ENCODE peak calls at places on chromosomes 11 and 22, in seven cellular contexts. One of them, this sample, is unnamed.

GRCh38 chr22:29315286-29316195 is at the start of gene RASL10A:
- DNase-seq in IMR-90: no peak
- DNase-seq in LNCaP clone FGC: no peak
- DNase-seq in coronary artery: no peak
- DNase-seq in AG09309: no peak
- DNase-seq in GM12865: no peak
- DNase-seq in Caco-2: no peak
- DNase-seq in this sample: no peak

GRCh38 chr11:115931684-115932083 is 427.5 kb upstream of the CADM1 start:
- DNase-seq in IMR-90: no peak
- DNase-seq in LNCaP clone FGC: no peak
- DNase-seq in coronary artery: no peak
- DNase-seq in AG09309: no peak
- DNase-seq in GM12865: no peak
- DNase-seq in Caco-2: no peak
- DNase-seq in this sample: no peak

GRCh38 chr11:11608783-11609232 is 13.0 kb downstream of the GALNT18 start:
- DNase-seq in IMR-90: peak; percentile 71
- DNase-seq in LNCaP clone FGC: no peak
- DNase-seq in coronary artery: no peak
- DNase-seq in AG09309: peak; percentile 66
- DNase-seq in GM12865: no peak
- DNase-seq in Caco-2: no peak
- DNase-seq in this sample: no peak

GRCh38 chr22:46367707-46368191 is 32.2 kb downstream of the TRMU start:
- DNase-seq in IMR-90: peak; percentile 40
- DNase-seq in LNCaP clone FGC: peak; percentile 13
- DNase-seq in coronary artery: no peak
- DNase-seq in AG09309: no peak
- DNase-seq in GM12865: peak; percentile 72
- DNase-seq in Caco-2: no peak
- DNase-seq in this sample: peak; percentile 10

GRCh38 chr11:129625930-129626329 is 189.7 kb upstream of the TMEM45B start:
- DNase-seq in IMR-90: no peak
- DNase-seq in LNCaP clone FGC: no peak
- DNase-seq in coronary artery: no peak
- DNase-seq in AG09309: no peak
- DNase-seq in GM12865: no peak
- DNase-seq in Caco-2: no peak
- DNase-seq in this sample: no peak

GRCh38 chr22:37260939-37261338 is 16.9 kb upstream of the RAC2 start:
- DNase-seq in IMR-90: peak; percentile 51
- DNase-seq in LNCaP clone FGC: no peak
- DNase-seq in coronary artery: no peak
- DNase-seq in AG09309: no peak
- DNase-seq in GM12865: peak; percentile 74
- DNase-seq in Caco-2: peak; percentile 67
- DNase-seq in this sample: no peak

GRCh38 chr22:40499187-40499753 is 128.9 kb downstream of the SGSM3 start:
- DNase-seq in IMR-90: peak; percentile 99
- DNase-seq in LNCaP clone FGC: no peak
- DNase-seq in coronary artery: no peak
- DNase-seq in AG09309: peak; percentile 97
- DNase-seq in GM12865: peak; percentile 72
- DNase-seq in Caco-2: no peak
- DNase-seq in this sample: peak; percentile 90

GRCh38 chr11:111976614-111977140 is 39.5 kb downstream of the DIXDC1 start:
- DNase-seq in IMR-90: no peak
- DNase-seq in LNCaP clone FGC: no peak
- DNase-seq in coronary artery: peak; percentile 86
- DNase-seq in AG09309: no peak
- DNase-seq in GM12865: no peak
- DNase-seq in Caco-2: no peak
- DNase-seq in this sample: no peak

GRCh38 chr11:121838571-121838970 is 277.4 kb downstream of the BLID start:
- DNase-seq in IMR-90: no peak
- DNase-seq in LNCaP clone FGC: no peak
- DNase-seq in coronary artery: no peak
- DNase-seq in AG09309: no peak
- DNase-seq in GM12865: no peak
- DNase-seq in Caco-2: no peak
- DNase-seq in this sample: no peak

GRCh38 chr11:35486934-35487333 is 38.5 kb downstream of the PAMR1 start:
- DNase-seq in IMR-90: no peak
- DNase-seq in LNCaP clone FGC: no peak
- DNase-seq in coronary artery: no peak
- DNase-seq in AG09309: no peak
- DNase-seq in GM12865: no peak
- DNase-seq in Caco-2: no peak
- DNase-seq in this sample: no peak

GRCh38 chr22:49176956-49177355 is 650.7 kb downstream of the BRD1 start:
- DNase-seq in IMR-90: no peak
- DNase-seq in LNCaP clone FGC: no peak
- DNase-seq in coronary artery: no peak
- DNase-seq in AG09309: no peak
- DNase-seq in GM12865: no peak
- DNase-seq in Caco-2: no peak
- DNase-seq in this sample: no peak

GRCh38 chr11:30586251-30587144 is at the start of gene MPPED2:
- DNase-seq in IMR-90: no peak
- DNase-seq in LNCaP clone FGC: no peak
- DNase-seq in coronary artery: peak; percentile 75
- DNase-seq in AG09309: no peak
- DNase-seq in GM12865: peak; percentile 43
- DNase-seq in Caco-2: peak; percentile 40
- DNase-seq in this sample: no peak

DNA sequence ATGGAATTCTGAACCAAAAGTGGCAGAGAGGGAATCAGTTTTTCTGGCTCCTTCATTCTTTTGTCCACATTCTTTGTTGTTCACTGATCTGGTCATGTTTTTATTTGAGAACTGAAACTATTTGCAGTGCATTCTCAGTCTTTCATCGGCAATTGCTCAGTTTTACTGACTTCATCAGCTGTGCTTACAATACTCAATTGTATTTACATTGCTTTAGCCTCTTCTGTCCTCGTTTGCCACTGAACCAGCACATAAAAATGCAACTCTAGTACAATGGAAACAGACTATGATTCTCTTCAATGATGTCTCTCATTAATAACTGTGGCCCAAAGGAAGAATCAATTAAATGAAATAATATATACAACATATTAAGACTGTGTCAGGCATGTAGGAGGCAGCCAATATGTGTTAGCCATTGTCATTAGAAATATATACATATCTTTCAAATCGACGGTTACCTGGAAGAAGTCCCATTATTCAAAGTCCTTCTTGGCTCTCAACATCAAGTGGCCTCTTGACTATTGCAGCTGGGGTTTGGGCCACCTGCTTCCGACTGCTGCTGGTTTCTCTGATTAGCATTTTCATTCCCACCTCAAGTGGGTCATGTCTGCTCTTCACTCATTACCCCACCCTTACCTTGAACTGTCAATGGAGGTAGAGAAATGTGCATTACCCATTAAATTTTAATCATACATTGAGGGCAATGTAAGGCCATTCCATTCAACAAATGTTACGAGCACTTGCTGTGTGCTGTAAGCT is 600.1 kb downstream of the INSC start:
- DNase-seq in IMR-90: peak; percentile 60
- DNase-seq in LNCaP clone FGC: no peak
- DNase-seq in coronary artery: no peak
- DNase-seq in AG09309: no peak
- DNase-seq in GM12865: no peak
- DNase-seq in Caco-2: no peak
- DNase-seq in this sample: no peak
- H3K4me3 ChIP-seq in IMR-90: no peak overlapping the region
- H3K4me3 ChIP-seq in LNCaP clone FGC: no peak overlapping the region
- H3K4me3 ChIP-seq in coronary artery: no peak overlapping the region
- H3K4me3 ChIP-seq in AG09309: no peak overlapping the region
- H3K4me3 ChIP-seq in GM12865: no peak overlapping the region
- H3K4me3 ChIP-seq in Caco-2: no peak overlapping the region
- H3K4me3 ChIP-seq in this sample: no peak overlapping the region

GRCh38 chr11:86116996-86117705 is 48.3 kb upstream of the PICALM start:
- DNase-seq in IMR-90: peak; percentile 65
- DNase-seq in LNCaP clone FGC: no peak
- DNase-seq in coronary artery: no peak
- DNase-seq in AG09309: no peak
- DNase-seq in GM12865: no peak
- DNase-seq in Caco-2: no peak
- DNase-seq in this sample: no peak

GRCh38 chr11:86118201-86118600 is 49.3 kb upstream of the PICALM start:
- DNase-seq in IMR-90: no peak
- DNase-seq in LNCaP clone FGC: no peak
- DNase-seq in coronary artery: no peak
- DNase-seq in AG09309: no peak
- DNase-seq in GM12865: no peak
- DNase-seq in Caco-2: no peak
- DNase-seq in this sample: no peak

GRCh38 chr11:86117706-86118050 is 48.8 kb upstream of the PICALM start:
- DNase-seq in IMR-90: no peak
- DNase-seq in LNCaP clone FGC: no peak
- DNase-seq in coronary artery: no peak
- DNase-seq in AG09309: no peak
- DNase-seq in GM12865: no peak
- DNase-seq in Caco-2: no peak
- DNase-seq in this sample: no peak

GRCh38 chr11:86116386-86116726 is 47.5 kb upstream of the PICALM start:
- DNase-seq in IMR-90: peak; percentile 98
- DNase-seq in LNCaP clone FGC: no peak
- DNase-seq in coronary artery: no peak
- DNase-seq in AG09309: peak; percentile 67
- DNase-seq in GM12865: peak; percentile 82
- DNase-seq in Caco-2: no peak
- DNase-seq in this sample: peak; percentile 81

DNA sequence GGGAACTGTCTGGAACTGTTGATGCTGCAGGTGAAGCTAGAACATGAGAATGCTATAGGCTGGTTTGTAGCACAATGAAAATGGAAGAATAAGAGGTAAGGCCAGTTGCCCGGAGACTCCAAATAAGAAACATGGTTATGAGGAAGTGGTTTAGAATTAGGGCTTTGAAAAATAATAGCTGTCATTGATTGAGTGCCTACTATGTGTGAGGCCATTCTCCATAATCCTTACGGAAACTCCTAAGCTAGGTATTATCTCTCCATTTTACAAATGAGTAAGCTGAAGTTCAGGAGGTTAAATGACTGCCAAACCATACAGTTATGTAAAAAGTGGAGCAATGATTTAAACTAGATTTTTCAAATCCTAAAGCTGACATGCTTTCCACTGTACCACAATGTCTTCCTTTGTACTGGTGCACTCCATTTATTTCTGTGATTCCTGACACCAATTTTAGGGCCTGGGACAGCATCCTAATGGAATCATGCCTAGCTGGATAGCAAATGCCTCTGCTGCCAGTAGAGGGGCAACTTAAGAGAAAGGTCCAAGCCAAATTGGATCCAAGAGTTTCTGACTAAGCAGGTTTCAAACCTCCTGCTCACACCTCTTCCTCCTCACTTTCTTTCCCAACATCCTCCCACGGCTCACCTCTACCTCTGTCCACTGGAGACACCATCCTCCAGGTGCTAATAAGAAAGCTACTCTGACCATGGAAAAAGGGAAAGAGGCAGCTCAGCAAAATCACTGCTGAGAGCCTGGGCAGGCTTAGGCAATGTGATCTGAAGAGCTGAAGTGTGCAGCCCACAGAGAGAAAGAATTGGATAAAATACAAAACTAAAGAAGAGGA is 46.9 kb upstream of the PICALM start:
- DNase-seq in IMR-90: peak; percentile 62
- DNase-seq in LNCaP clone FGC: no peak
- DNase-seq in coronary artery: no peak
- DNase-seq in AG09309: no peak
- DNase-seq in GM12865: peak; percentile 16
- DNase-seq in Caco-2: no peak
- DNase-seq in this sample: no peak
- H3K4me3 ChIP-seq in IMR-90: no peak overlapping the region
- H3K4me3 ChIP-seq in LNCaP clone FGC: no peak overlapping the region
- H3K4me3 ChIP-seq in coronary artery: no peak overlapping the region
- H3K4me3 ChIP-seq in AG09309: no peak overlapping the region
- H3K4me3 ChIP-seq in GM12865: peak overlapping the region; percentile 38
- H3K4me3 ChIP-seq in Caco-2: no peak overlapping the region
- H3K4me3 ChIP-seq in this sample: no peak overlapping the region

DNA sequence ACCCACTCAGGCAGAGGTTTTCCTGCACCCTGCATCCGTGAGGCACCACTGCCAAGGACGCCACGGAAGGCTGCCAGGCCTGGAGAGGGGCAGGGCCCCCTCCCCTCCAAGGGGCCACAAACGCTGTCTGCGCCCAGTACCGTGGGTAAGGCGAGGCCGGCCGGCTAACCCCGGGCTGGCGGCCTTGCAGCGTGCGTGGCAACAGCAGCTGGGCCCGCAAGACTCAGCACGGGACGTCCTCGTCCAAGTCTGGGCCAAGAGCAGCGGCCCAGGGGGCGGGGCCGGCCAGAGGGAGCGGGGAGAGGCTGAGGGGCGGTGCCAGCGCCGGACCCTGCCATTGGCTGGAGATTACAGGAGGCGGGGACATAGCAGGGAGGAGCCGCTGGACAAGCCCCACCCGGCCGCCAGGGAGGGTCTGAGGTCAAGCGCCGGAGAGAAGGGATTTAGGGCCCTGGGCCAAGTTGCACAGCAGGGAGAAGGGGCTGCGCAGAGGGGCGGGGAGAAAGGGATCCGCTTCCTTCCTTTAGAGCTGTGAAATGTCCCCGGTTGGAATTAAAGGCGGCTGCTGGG is 16.0 kb downstream of the SLC43A1 start:
- DNase-seq in IMR-90: peak; percentile 82
- DNase-seq in LNCaP clone FGC: peak; percentile 88
- DNase-seq in coronary artery: peak; percentile 98
- DNase-seq in AG09309: peak; percentile 21
- DNase-seq in GM12865: peak; percentile 52
- DNase-seq in Caco-2: peak; percentile 92
- DNase-seq in this sample: peak; percentile 61
- H3K4me3 ChIP-seq in IMR-90: peak overlapping the region; percentile 23
- H3K4me3 ChIP-seq in LNCaP clone FGC: peak overlapping the region; percentile 21
- H3K4me3 ChIP-seq in coronary artery: peak overlapping the region; percentile 62
- H3K4me3 ChIP-seq in AG09309: peak overlapping the region; percentile 34
- H3K4me3 ChIP-seq in GM12865: no peak overlapping the region
- H3K4me3 ChIP-seq in Caco-2: peak overlapping the region; percentile 9
- H3K4me3 ChIP-seq in this sample: peak overlapping the region; percentile 47

GRCh38 chr11:125167292-125167953 is 2.9 kb downstream of the PKNOX2 start:
- DNase-seq in IMR-90: peak; percentile 25
- DNase-seq in LNCaP clone FGC: no peak
- DNase-seq in coronary artery: no peak
- DNase-seq in AG09309: no peak
- DNase-seq in GM12865: no peak
- DNase-seq in Caco-2: peak; percentile 28
- DNase-seq in this sample: no peak
- H3K4me3 ChIP-seq in IMR-90: no peak overlapping the region
- H3K4me3 ChIP-seq in LNCaP clone FGC: no peak overlapping the region
- H3K4me3 ChIP-seq in coronary artery: peak overlapping the region; percentile 77
- H3K4me3 ChIP-seq in AG09309: no peak overlapping the region
- H3K4me3 ChIP-seq in GM12865: no peak overlapping the region
- H3K4me3 ChIP-seq in Caco-2: no peak overlapping the region
- H3K4me3 ChIP-seq in this sample: peak overlapping the region; percentile 72

This sample was measured in AG04450.